ENCODE peak calls at places on chromosomes 4 and X, in five cellular contexts. O is effector CD4-positive, alpha-beta T cell; L is GM06990; D is activated CD4-positive, alpha-beta T cell treated with anti-CD3 and anti-CD28 coated beads, Interleukin-2, amount 50 U/mL, for 48 hours; R is GM23248. B is an unnamed sample.
A peak's percentile ranks its signal among the peaks of the same experiment; 100 is the strongest.

GRCh38 chrX:2313864-2314646 is 186.7 kb downstream of the DHRSX start:
- DNase-seq in O (no peak), L (no peak), D (no peak), R (no peak), B (no peak)

GRCh38 chr4:21113496-21114213 is 413.4 kb downstream of the PACRGL start:
- DNase-seq in O (no peak), L (no peak), D (no peak), R (peak; percentile 79), B (no peak)

GRCh38 chr4:40662962-40663604 is 33.4 kb upstream of the RBM47 start:
- DNase-seq in O (no peak), L (no peak), D (peak; percentile 53), R (peak; percentile 91), B (no peak)

GRCh38 chr4:53682196-53682595 is 90.9 kb upstream of the LNX1 start:
- DNase-seq in O (no peak), L (no peak), D (no peak), R (peak; percentile 84), B (no peak)

GRCh38 chr4:156971623-156972369 is at the start of gene PDGFC:
- DNase-seq in O (no peak), L (peak; percentile 10), D (peak; percentile 1), R (peak; percentile 79), B (no peak)

GRCh38 chrX:27336466-27337091 is 126.6 kb downstream of the PPP4R3C start:
- DNase-seq in O (peak; percentile 10), L (no peak), D (peak; percentile 24), R (peak; percentile 34), B (peak; percentile 42)

GRCh38 chrX:56764153-56764974 is 35.3 kb downstream of the NBDY start:
- DNase-seq in O (peak; percentile 81), L (peak; percentile 86), D (peak; percentile 34), R (peak; percentile 75), B (peak; percentile 78)

GRCh38 chr4:105022811-105023667 is 123.6 kb upstream of the TET2 start:
- DNase-seq in O (no peak), L (no peak), D (no peak), R (no peak), B (no peak)

GRCh38 chrX:29530520-29530919 is 684.8 kb upstream of the MAGEB2 start:
- DNase-seq in O (no peak), L (no peak), D (no peak), R (peak; percentile 27), B (no peak)

B was measured in NAMALWA.